ENCODE peak calls at places on chromosomes 7 and 10, in four cellular contexts. E is GM12878, M is K562, I is WTC11. P is an unnamed sample.

GRCh38 chr10:13404791-13405190 is 56.7 kb upstream of the SEPHS1 start:
- DNase-seq in E (no peak), M (no peak), I (no peak), P (no peak)

GRCh38 chr10:124998624-124999291 is 56.8 kb downstream of the ZRANB1 start:
- DNase-seq in E (no peak), M (no peak), I (peak), P (no peak)

GRCh38 chr7:133703547-133703946 is 423.6 kb upstream of the LRGUK start:
- DNase-seq in E (no peak), M (no peak), I (no peak), P (no peak)

GRCh38 chr7:54996391-54996790 is 22.4 kb upstream of the EGFR start:
- DNase-seq in E (no peak), M (no peak), I (no peak), P (no peak)

GRCh38 chr10:84352251-84352842 is 24.0 kb downstream of the CCSER2 start:
- DNase-seq in E (no peak), M (peak), I (peak), P (peak)

GRCh38 chr7:23713285-23714235 is 3.5 kb downstream of the STK31 start:
- DNase-seq in E (no peak), M (no peak), I (no peak), P (no peak)

GRCh38 chr7:137592232-137592896 is 248.8 kb upstream of the PTN start:
- DNase-seq in E (no peak), M (peak), I (peak), P (peak)

GRCh38 chr7:35694161-35694783 is 663 bp downstream of the HERPUD2 start:
- DNase-seq in E (no peak), M (no peak), I (no peak), P (no peak)

GRCh38 chr7:23261843-23262452 is 15.4 kb downstream of the GPNMB start:
- DNase-seq in E (no peak), M (peak), I (peak), P (peak)

GRCh38 chr7:129066290-129067131 is 11.6 kb upstream of the TNPO3 start:
- DNase-seq in E (no peak), M (peak), I (peak), P (no peak)

GRCh38 chr10:107952649-107953589 is 788.4 kb upstream of the SORCS1 start:
- DNase-seq in E (no peak), M (no peak), I (no peak), P (no peak)

GRCh38 chr10:98486421-98486820 is 39.7 kb upstream of the HPS1 start:
- DNase-seq in E (no peak), M (no peak), I (no peak), P (no peak)

GRCh38 chr10:129531969-129532660 is 65.1 kb downstream of the MGMT start:
- DNase-seq in E (no peak), M (no peak), I (no peak), P (no peak)

GRCh38 chr10:49552277-49552676 is 13.4 kb upstream of the ERCC6 start:
- DNase-seq in E (no peak), M (no peak), I (no peak), P (no peak)

GRCh38 chr7:27046854-27047549 is 48.8 kb downstream of the HOXA1 start:
- DNase-seq in E (no peak), M (no peak), I (no peak), P (peak)

GRCh38 chr10:10311966-10312365 is 705.7 kb upstream of the CELF2 start:
- DNase-seq in E (no peak), M (no peak), I (no peak), P (no peak)

GRCh38 chr10:10317151-10317550 is 700.5 kb upstream of the CELF2 start:
- DNase-seq in E (no peak), M (no peak), I (no peak), P (no peak)

GRCh38 chr10:10315989-10316388 is 701.7 kb upstream of the CELF2 start:
- DNase-seq in E (no peak), M (no peak), I (no peak), P (no peak)

GRCh38 chr10:10307551-10307950 is 710.1 kb upstream of the CELF2 start:
- DNase-seq in E (no peak), M (no peak), I (no peak), P (no peak)

GRCh38 chr10:10313099-10313875 is 704.4 kb upstream of the CELF2 start:
- DNase-seq in E (no peak), M (no peak), I (no peak), P (no peak)
- TF ChIP-seq ATF3 in E (no peak), M (no peak), I (no peak), P (no peak)

GRCh38 chr10:9076066-9076465 is 1021.6 kb downstream of the GATA3 start:
- DNase-seq in E (no peak), M (no peak), I (no peak), P (no peak)

GRCh38 chr10:9081253-9081652 is 1026.8 kb downstream of the GATA3 start:
- DNase-seq in E (no peak), M (no peak), I (no peak), P (no peak)

DNA sequence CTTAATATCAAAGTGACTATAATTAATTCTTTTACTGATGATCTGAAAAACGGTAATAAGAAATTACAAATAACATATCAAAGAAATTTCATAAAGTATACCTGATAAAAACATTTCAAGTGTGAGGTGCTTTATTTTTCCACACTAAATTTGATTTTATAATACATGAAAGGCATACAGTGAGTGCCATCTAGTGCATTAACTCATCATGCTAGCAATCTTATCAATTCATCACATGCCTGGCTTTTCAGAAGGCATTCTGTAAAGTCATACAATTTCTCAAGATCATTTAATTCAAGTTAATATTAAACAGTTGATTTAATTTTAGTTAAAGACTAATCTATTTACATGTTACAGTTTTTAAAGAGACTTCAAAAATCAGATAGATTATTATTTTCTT is 1020.9 kb downstream of the GATA3 start:
- DNase-seq in E (no peak), M (no peak), I (no peak), P (no peak)
- TF ChIP-seq ATF3 in E (no peak), M (no peak), I (no peak), P (no peak)

GRCh38 chr10:43202224-43202656 is 64.0 kb downstream of the CSGALNACT2 start:
- DNase-seq in E (no peak), M (peak), I (peak), P (peak)
- TF ChIP-seq ATF3 in E (no peak), M (no peak), I (no peak), P (no peak)

GRCh38 chr10:31742255-31742654 is 186.4 kb downstream of the ARHGAP12 start:
- DNase-seq in E (no peak), M (no peak), I (no peak), P (no peak)

GRCh38 chr10:31741473-31741872 is 187.2 kb downstream of the ARHGAP12 start:
- DNase-seq in E (no peak), M (no peak), I (no peak), P (no peak)

GRCh38 chr10:31744025-31744424 is 184.6 kb downstream of the ARHGAP12 start:
- DNase-seq in E (no peak), M (no peak), I (no peak), P (no peak)

GRCh38 chr10:31739146-31739545 is 189.5 kb downstream of the ARHGAP12 start:
- DNase-seq in E (no peak), M (no peak), I (no peak), P (no peak)

DNA sequence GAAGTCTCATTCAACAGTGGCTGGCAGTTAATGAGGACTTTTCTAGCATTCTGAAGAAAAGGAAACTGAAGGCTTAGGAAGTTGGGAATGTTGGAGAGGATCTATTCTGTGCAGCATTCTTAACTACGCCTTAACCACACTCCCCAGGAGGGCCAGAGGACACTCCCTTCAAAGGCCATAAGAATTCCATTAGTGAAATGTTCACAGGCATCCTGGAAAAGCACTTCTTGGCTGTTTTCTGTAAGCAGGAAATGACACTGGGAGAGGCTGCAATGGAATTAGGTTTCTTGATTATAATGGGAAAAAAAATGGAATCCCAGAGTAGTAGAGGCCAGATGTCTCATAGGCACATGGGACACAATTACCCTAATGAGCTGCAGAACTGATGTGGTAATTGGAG is 188.9 kb downstream of the ARHGAP12 start:
- DNase-seq in E (no peak), M (no peak), I (no peak), P (no peak)
- TF ChIP-seq ATF3 in E (no peak), M (no peak), I (no peak), P (no peak)

GRCh38 chr10:85643839-85644525 is 722.6 kb downstream of the GRID1 start:
- DNase-seq in E (no peak), M (no peak), I (no peak), P (peak)
- TF ChIP-seq ATF3 in E (no peak), M (no peak), I (no peak), P (peak)

GRCh38 chr10:70742537-70743429 is 42.4 kb downstream of the TBATA start:
- DNase-seq in E (no peak), M (peak), I (no peak), P (no peak)

GRCh38 chr10:70744617-70745138 is 40.5 kb downstream of the TBATA start:
- DNase-seq in E (no peak), M (no peak), I (no peak), P (no peak)

GRCh38 chr10:70743430-70743788 is 41.8 kb downstream of the TBATA start:
- DNase-seq in E (no peak), M (peak), I (no peak), P (no peak)

GRCh38 chr10:70745555-70745954 is 39.6 kb downstream of the TBATA start:
- DNase-seq in E (no peak), M (no peak), I (no peak), P (no peak)

DNA sequence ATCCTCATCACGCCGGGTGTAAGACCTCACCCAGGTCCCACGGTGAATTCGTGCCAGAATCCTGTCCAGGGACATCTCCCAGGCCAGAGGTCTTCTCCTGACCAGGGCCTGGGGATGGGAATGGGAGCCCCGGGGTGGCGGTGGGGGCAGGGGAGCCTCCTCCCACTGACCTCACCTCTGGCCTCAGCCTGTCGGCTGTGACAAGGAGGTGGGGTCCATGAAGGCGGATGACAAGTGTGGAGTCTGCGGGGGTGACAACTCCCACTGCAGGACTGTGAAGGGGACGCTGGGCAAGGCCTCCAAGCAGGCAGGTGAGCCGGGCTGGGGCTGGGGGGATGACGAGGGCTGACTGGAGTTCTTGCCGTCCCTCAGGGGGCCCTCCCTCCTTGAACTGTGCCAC is 41.3 kb downstream of the TBATA start:
- DNase-seq in E (no peak), M (peak), I (no peak), P (no peak)
- TF ChIP-seq ATF3 in E (no peak), M (no peak), I (no peak), P (no peak)